ENCODE peak calls at places on chromosomes 16 and 17, in nine cellular contexts. H is pulmonary artery endothelial cell; M is NCI-H345; W is NCI-H446; U is Daoy; L is T-helper 2 cell; E is activated T-helper 1 cell treated with anti-CD3 and anti-CD28 coated beads, Interleukin-2, amount 50 U/mL, for 16 hours; J is HuH-7; Y is H9. X is an unnamed sample.

GRCh38 chr16:71895679-71896385 is 501 bp downstream of the IST1 start:
- DNase-seq in H (no peak), M (peak), W (no peak), U (peak), L (no peak), E (no peak), J (peak), Y (no peak), X (peak)

GRCh38 chr16:14002416-14002815 is 68.7 kb upstream of the MRTFB start:
- DNase-seq in H (no peak), M (no peak), W (no peak), U (peak), L (no peak), E (no peak), J (no peak), Y (no peak), X (no peak)

GRCh38 chr16:2428051-2428786 is 1.0 kb upstream of the CCNF start:
- DNase-seq in H (no peak), M (no peak), W (no peak), U (peak), L (no peak), E (no peak), J (peak), Y (peak), X (no peak)

GRCh38 chr17:69175812-69176517 is 34.3 kb upstream of the ABCA6 start:
- DNase-seq in H (no peak), M (no peak), W (no peak), U (peak), L (no peak), E (no peak), J (no peak), Y (no peak), X (peak)

GRCh38 chr16:57775661-57776469 is 26.4 kb downstream of the KIFC3 start:
- DNase-seq in H (no peak), M (peak), W (no peak), U (peak), L (no peak), E (no peak), J (no peak), Y (peak), X (no peak)

GRCh38 chr17:10612957-10613744 is 44.0 kb downstream of the MYH3 start:
- DNase-seq in H (no peak), M (no peak), W (no peak), U (no peak), L (no peak), E (no peak), J (no peak), Y (no peak), X (no peak)

GRCh38 chr16:56513972-56514371 is 5.9 kb downstream of the BBS2 start:
- DNase-seq in H (peak), M (peak), W (peak), U (peak), L (peak), E (peak), J (peak), Y (peak), X (peak)

GRCh38 chr17:3512512-3513171 is 36.8 kb downstream of the ASPA start:
- DNase-seq in H (no peak), M (no peak), W (peak), U (peak), L (no peak), E (no peak), J (no peak), Y (no peak), X (no peak)

GRCh38 chr17:41404024-41404651 is 6.7 kb upstream of the KRT31 start:
- DNase-seq in H (peak), M (no peak), W (no peak), U (peak), L (peak), E (peak), J (no peak), Y (no peak), X (peak)

GRCh38 chr16:67561824-67562525 is 351 bp upstream of the CTCF start:
- DNase-seq in H (peak), M (peak), W (peak), U (peak), L (peak), E (peak), J (peak), Y (peak), X (peak)

GRCh38 chr16:68715471-68715870 is 21.6 kb upstream of the CDH1 start:
- DNase-seq in H (no peak), M (no peak), W (no peak), U (no peak), L (no peak), E (no peak), J (no peak), Y (no peak), X (no peak)

GRCh38 chr17:80349437-80350160 is 65.4 kb upstream of the ENDOV start:
- DNase-seq in H (no peak), M (no peak), W (no peak), U (no peak), L (no peak), E (no peak), J (no peak), Y (no peak), X (no peak)

X was measured in MCF 10A.